ENCODE peak calls at places on chromosomes 16 and 17, in seven cellular contexts. One of them, this sample, is unnamed. For H3K9me3 and H3K27me3, the result is how much of the 10 kb centered on the place peaks cover.

GRCh38 chr17:50443492-50444051 is 17.6 kb downstream of the ACSF2 start:
- DNase-seq in ovary: no peak
- DNase-seq in Caco-2: peak
- DNase-seq in tibial nerve: no peak
- DNase-seq in psoas muscle: no peak
- DNase-seq in heart right ventricle: no peak
- DNase-seq in tibial artery: no peak
- DNase-seq in this sample: no peak

GRCh38 chr17:69592692-69593350 is 178.3 kb downstream of the MAP2K6 start:
- DNase-seq in Caco-2: no peak
- DNase-seq in psoas muscle: no peak
- DNase-seq in heart right ventricle: no peak
- DNase-seq in tibial nerve: no peak
- DNase-seq in tibial artery: no peak
- DNase-seq in ovary: no peak
- DNase-seq in this sample: no peak

GRCh38 chr17:80817321-80817845 is 174.3 kb upstream of the CHMP6 start:
- DNase-seq in heart right ventricle: no peak
- DNase-seq in tibial nerve: no peak
- DNase-seq in ovary: peak
- DNase-seq in Caco-2: peak
- DNase-seq in psoas muscle: no peak
- DNase-seq in tibial artery: no peak
- DNase-seq in this sample: no peak

GRCh38 chr17:68399638-68400403 is 57.5 kb downstream of the WIPI1 start:
- DNase-seq in ovary: no peak
- DNase-seq in psoas muscle: no peak
- DNase-seq in tibial artery: no peak
- DNase-seq in heart right ventricle: no peak
- DNase-seq in tibial nerve: no peak
- DNase-seq in Caco-2: no peak
- DNase-seq in this sample: no peak

GRCh38 chr17:79620207-79621038 is 9.6 kb upstream of the RBFOX3 start:
- DNase-seq in heart right ventricle: no peak
- DNase-seq in ovary: no peak
- DNase-seq in tibial artery: peak
- DNase-seq in Caco-2: peak
- DNase-seq in tibial nerve: no peak
- DNase-seq in psoas muscle: no peak
- DNase-seq in this sample: no peak

GRCh38 chr16:89374393-89374948 is 115.9 kb downstream of the ANKRD11 start:
- DNase-seq in psoas muscle: no peak
- DNase-seq in tibial artery: no peak
- DNase-seq in Caco-2: no peak
- DNase-seq in tibial nerve: no peak
- DNase-seq in heart right ventricle: peak
- DNase-seq in ovary: no peak
- DNase-seq in this sample: no peak

GRCh38 chr16:1825864-1826690 is 548 bp downstream of the HAGH start:
- DNase-seq in Caco-2: peak
- DNase-seq in tibial nerve: no peak
- DNase-seq in ovary: no peak
- DNase-seq in tibial artery: peak
- DNase-seq in psoas muscle: no peak
- DNase-seq in heart right ventricle: peak
- DNase-seq in this sample: peak

GRCh38 chr16:79698341-79698753 is 97.8 kb upstream of the MAF start:
- DNase-seq in ovary: peak
- DNase-seq in psoas muscle: peak
- DNase-seq in tibial nerve: no peak
- DNase-seq in heart right ventricle: peak
- DNase-seq in Caco-2: no peak
- DNase-seq in tibial artery: peak
- DNase-seq in this sample: no peak

GRCh38 chr17:45155483-45155882 is 6.2 kb upstream of the HEXIM2 start:
- DNase-seq in heart right ventricle: no peak
- DNase-seq in tibial nerve: no peak
- DNase-seq in tibial artery: no peak
- DNase-seq in Caco-2: no peak
- DNase-seq in psoas muscle: no peak
- DNase-seq in ovary: no peak
- DNase-seq in this sample: no peak

GRCh38 chr16:26391833-26392232 is 674.9 kb upstream of the C16orf82 start:
- DNase-seq in tibial artery: no peak
- DNase-seq in psoas muscle: no peak
- DNase-seq in tibial nerve: no peak
- DNase-seq in Caco-2: no peak
- DNase-seq in ovary: no peak
- DNase-seq in heart right ventricle: no peak
- DNase-seq in this sample: no peak

GRCh38 chr16:87291944-87292343 is 25.2 kb downstream of the C16orf95 start:
- DNase-seq in Caco-2: no peak
- DNase-seq in heart right ventricle: no peak
- DNase-seq in tibial nerve: no peak
- DNase-seq in psoas muscle: no peak
- DNase-seq in tibial artery: no peak
- DNase-seq in ovary: no peak
- DNase-seq in this sample: no peak

GRCh38 chr17:48492401-48493298 is 38.2 kb downstream of the HOXB1 start:
- DNase-seq in ovary: peak
- DNase-seq in psoas muscle: peak
- DNase-seq in tibial nerve: peak
- DNase-seq in Caco-2: peak
- DNase-seq in tibial artery: peak
- DNase-seq in heart right ventricle: peak
- DNase-seq in this sample: peak
- H3K4me3 ChIP-seq in ovary: no peak
- H3K4me3 ChIP-seq in psoas muscle: peak
- H3K4me3 ChIP-seq in tibial nerve: peak
- H3K4me3 ChIP-seq in Caco-2: peak
- H3K4me3 ChIP-seq in tibial artery: peak
- H3K4me3 ChIP-seq in heart right ventricle: no peak
- H3K4me3 ChIP-seq in this sample: no peak

GRCh38 chr16:54353097-54353496 is 66.5 kb upstream of the IRX3 start:
- DNase-seq in heart right ventricle: no peak
- DNase-seq in tibial artery: no peak
- DNase-seq in Caco-2: no peak
- DNase-seq in psoas muscle: no peak
- DNase-seq in ovary: no peak
- DNase-seq in tibial nerve: no peak
- DNase-seq in this sample: no peak

GRCh38 chr16:54356391-54356790 is 69.8 kb upstream of the IRX3 start:
- DNase-seq in ovary: no peak
- DNase-seq in tibial nerve: no peak
- DNase-seq in Caco-2: no peak
- DNase-seq in heart right ventricle: no peak
- DNase-seq in tibial artery: no peak
- DNase-seq in psoas muscle: no peak
- DNase-seq in this sample: no peak

GRCh38 chr16:54359086-54359485 is 72.5 kb upstream of the IRX3 start:
- DNase-seq in tibial nerve: no peak
- DNase-seq in tibial artery: no peak
- DNase-seq in psoas muscle: no peak
- DNase-seq in ovary: no peak
- DNase-seq in Caco-2: peak
- DNase-seq in heart right ventricle: no peak
- DNase-seq in this sample: no peak

GRCh38 chr16:54351171-54351570 is 64.6 kb upstream of the IRX3 start:
- DNase-seq in ovary: no peak
- DNase-seq in tibial nerve: no peak
- DNase-seq in psoas muscle: no peak
- DNase-seq in Caco-2: no peak
- DNase-seq in tibial artery: no peak
- DNase-seq in heart right ventricle: no peak
- DNase-seq in this sample: no peak

GRCh38 chr16:54355251-54355650 is 68.7 kb upstream of the IRX3 start:
- DNase-seq in psoas muscle: no peak
- DNase-seq in Caco-2: no peak
- DNase-seq in tibial artery: no peak
- DNase-seq in heart right ventricle: no peak
- DNase-seq in tibial nerve: no peak
- DNase-seq in ovary: no peak
- DNase-seq in this sample: peak
- H3K9me3 ChIP-seq in psoas muscle: under half
- H3K9me3 ChIP-seq in Caco-2: under half
- H3K9me3 ChIP-seq in tibial artery: under half
- H3K9me3 ChIP-seq in heart right ventricle: under half
- H3K9me3 ChIP-seq in tibial nerve: under half
- H3K9me3 ChIP-seq in ovary: under half
- H3K9me3 ChIP-seq in this sample: under half

GRCh38 chr16:24482681-24483202 is 56.6 kb upstream of the RBBP6 start:
- DNase-seq in tibial nerve: no peak
- DNase-seq in psoas muscle: no peak
- DNase-seq in Caco-2: no peak
- DNase-seq in heart right ventricle: no peak
- DNase-seq in tibial artery: no peak
- DNase-seq in ovary: no peak
- DNase-seq in this sample: no peak
- H3K27me3 ChIP-seq in tibial nerve: under half
- H3K27me3 ChIP-seq in psoas muscle: under half
- H3K27me3 ChIP-seq in Caco-2: under half
- H3K27me3 ChIP-seq in heart right ventricle: under half
- H3K27me3 ChIP-seq in tibial artery: under half
- H3K27me3 ChIP-seq in ovary: under half
- H3K27me3 ChIP-seq in this sample: under half

GRCh38 chr17:47243737-47244598 is 9.7 kb upstream of the ITGB3 start:
- DNase-seq in tibial artery: no peak
- DNase-seq in ovary: no peak
- DNase-seq in tibial nerve: no peak
- DNase-seq in heart right ventricle: no peak
- DNase-seq in psoas muscle: no peak
- DNase-seq in Caco-2: no peak
- DNase-seq in this sample: no peak
- H3K4me3 ChIP-seq in tibial artery: no peak
- H3K4me3 ChIP-seq in ovary: no peak
- H3K4me3 ChIP-seq in tibial nerve: no peak
- H3K4me3 ChIP-seq in heart right ventricle: no peak
- H3K4me3 ChIP-seq in psoas muscle: no peak
- H3K4me3 ChIP-seq in Caco-2: no peak
- H3K4me3 ChIP-seq in this sample: no peak